ENCODE peak calls at places on chromosome 4, in seven cellular contexts. W is stomach, M is H1, A is ovary, Z is uterus, L is right lobe of liver, N is esophagus muscularis mucosa. S is an unnamed sample.

GRCh38 chr4:13547563-13548041 is 3.3 kb upstream of the NKX3-2 start:
- DNase-seq in W (no peak), M (peak), A (no peak), Z (no peak), L (no peak), N (no peak), S (peak)

GRCh38 chr4:143382539-143382938 is 45.9 kb downstream of the GAB1 start:
- DNase-seq in W (no peak), M (no peak), A (no peak), Z (no peak), L (no peak), N (no peak), S (no peak)

GRCh38 chr4:88788424-88788823 is 90.8 kb upstream of the NAP1L5 start:
- DNase-seq in W (no peak), M (no peak), A (no peak), Z (no peak), L (no peak), N (no peak), S (no peak)

GRCh38 chr4:169604131-169604900 is 8.1 kb downstream of the NEK1 start:
- DNase-seq in W (no peak), M (no peak), A (no peak), Z (no peak), L (no peak), N (no peak), S (peak)

GRCh38 chr4:123419885-123420743 is 23.5 kb downstream of the SPRY1 start:
- DNase-seq in W (no peak), M (no peak), A (no peak), Z (no peak), L (no peak), N (no peak), S (no peak)

GRCh38 chr4:8876982-8877779 is 5.5 kb upstream of the HMX1 start:
- DNase-seq in W (no peak), M (peak), A (no peak), Z (no peak), L (no peak), N (no peak), S (no peak)

GRCh38 chr4:113080050-113080449 is 30.6 kb downstream of the ANK2 start:
- DNase-seq in W (no peak), M (no peak), A (no peak), Z (no peak), L (no peak), N (no peak), S (no peak)

GRCh38 chr4:162891788-162892707 is 274.6 kb downstream of the NAF1 start:
- DNase-seq in W (no peak), M (no peak), A (no peak), Z (no peak), L (no peak), N (no peak), S (peak)

GRCh38 chr4:154349829-154350228 is 141.8 kb downstream of the DCHS2 start:
- DNase-seq in W (no peak), M (no peak), A (no peak), Z (no peak), L (no peak), N (no peak), S (no peak)

GRCh38 chr4:127586922-127587571 is 45.7 kb upstream of the INTU start:
- DNase-seq in W (no peak), M (no peak), A (no peak), Z (no peak), L (no peak), N (no peak), S (peak)

GRCh38 chr4:27714073-27714472 is 853.4 kb downstream of the STIM2 start:
- DNase-seq in W (no peak), M (no peak), A (no peak), Z (no peak), L (no peak), N (no peak), S (no peak)

GRCh38 chr4:159006202-159006601 is 96.7 kb upstream of the RAPGEF2 start:
- DNase-seq in W (no peak), M (no peak), A (no peak), Z (no peak), L (no peak), N (no peak), S (no peak)

GRCh38 chr4:56817840-56818491 is 3.5 kb downstream of the SPINK2 start:
- DNase-seq in W (no peak), M (no peak), A (no peak), Z (no peak), L (no peak), N (no peak), S (no peak)

GRCh38 chr4:150140774-150141400 is 62.6 kb downstream of the DCLK2 start:
- DNase-seq in W (no peak), M (no peak), A (no peak), Z (no peak), L (no peak), N (no peak), S (no peak)

GRCh38 chr4:95193391-95194224 is 355.2 kb downstream of the UNC5C start:
- DNase-seq in W (no peak), M (no peak), A (no peak), Z (no peak), L (no peak), N (peak), S (no peak)

GRCh38 chr4:82561745-82562552 is at the start of gene TMEM150C:
- DNase-seq in W (no peak), M (peak), A (peak), Z (no peak), L (peak), N (peak), S (peak)

GRCh38 chr4:89752932-89753598 is 83.9 kb downstream of the SNCA start:
- DNase-seq in W (no peak), M (no peak), A (peak), Z (peak), L (no peak), N (no peak), S (no peak)

GRCh38 chr4:56863441-56864129 is 42.1 kb upstream of the SPINK2 start:
- DNase-seq in W (no peak), M (no peak), A (no peak), Z (no peak), L (no peak), N (no peak), S (peak)

GRCh38 chr4:16205298-16206164 is 20.7 kb downstream of the TAPT1 start:
- DNase-seq in W (no peak), M (no peak), A (no peak), Z (no peak), L (no peak), N (no peak), S (peak)

GRCh38 chr4:42703776-42704175 is 46.9 kb upstream of the ATP8A1 start:
- DNase-seq in W (no peak), M (no peak), A (no peak), Z (no peak), L (no peak), N (no peak), S (no peak)

GRCh38 chr4:182885738-182886077 is 31.5 kb downstream of the DCTD start:
- DNase-seq in W (no peak), M (no peak), A (no peak), Z (no peak), L (no peak), N (no peak), S (no peak)

GRCh38 chr4:107862658-107863057 is 37.9 kb downstream of the SGMS2 start:
- DNase-seq in W (peak), M (no peak), A (no peak), Z (no peak), L (no peak), N (no peak), S (no peak)

GRCh38 chr4:8439168-8439567 is 1.4 kb downstream of the ACOX3 start:
- DNase-seq in W (no peak), M (no peak), A (peak), Z (no peak), L (no peak), N (no peak), S (no peak)

GRCh38 chr4:18077808-18078207 is 56.3 kb upstream of the LCORL start:
- DNase-seq in W (no peak), M (no peak), A (no peak), Z (no peak), L (no peak), N (no peak), S (no peak)

GRCh38 chr4:113547487-113548042 is 214.0 kb downstream of the CAMK2D start:
- DNase-seq in W (peak), M (peak), A (peak), Z (peak), L (peak), N (peak), S (peak)

GRCh38 chr4:113495790-113496189 is 265.7 kb downstream of the CAMK2D start:
- DNase-seq in W (no peak), M (no peak), A (no peak), Z (no peak), L (no peak), N (no peak), S (no peak)

GRCh38 chr4:143355540-143356217 is 19.0 kb downstream of the GAB1 start:
- DNase-seq in W (no peak), M (no peak), A (no peak), Z (no peak), L (no peak), N (no peak), S (no peak)

GRCh38 chr4:148205481-148205880 is 236.7 kb downstream of the NR3C2 start:
- DNase-seq in W (no peak), M (no peak), A (no peak), Z (no peak), L (no peak), N (no peak), S (no peak)

DNA sequence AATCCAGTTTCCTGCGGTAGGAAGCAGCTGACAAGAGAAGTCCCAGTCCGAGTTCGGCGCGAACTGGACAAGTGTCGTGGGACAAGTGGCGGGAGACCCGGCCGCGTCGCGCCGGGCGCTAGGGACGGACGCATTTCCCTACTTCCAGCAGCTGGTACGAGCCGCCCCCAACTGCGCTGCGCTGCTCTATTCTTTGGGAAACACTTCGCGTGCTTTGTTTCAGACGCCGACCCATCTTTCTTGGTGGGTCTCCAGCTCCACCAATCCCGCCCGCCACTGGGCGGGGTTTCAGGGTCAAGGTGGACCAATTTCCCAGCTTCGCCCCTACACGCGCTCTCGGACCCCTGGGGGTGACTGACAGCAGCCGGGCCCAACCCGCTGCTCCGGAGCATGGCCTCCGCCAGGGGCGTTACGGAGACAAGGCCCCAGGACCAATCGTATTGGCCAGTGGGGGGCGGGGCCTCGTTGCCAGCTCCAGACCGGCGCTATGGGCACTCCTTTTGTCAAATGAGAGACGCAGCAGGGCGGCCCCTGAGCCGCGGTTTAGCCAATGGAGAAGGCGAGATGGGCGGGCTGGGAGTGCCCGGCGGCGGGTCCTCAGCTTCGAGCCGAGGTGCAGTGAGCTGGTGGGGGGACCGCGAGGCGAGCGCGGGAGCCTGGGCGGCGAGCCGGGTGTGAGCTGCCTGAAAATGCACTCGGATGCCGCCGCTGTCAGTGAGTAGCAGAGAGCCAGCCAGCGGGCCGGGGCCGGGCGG is at the start of gene DCUN1D4:
- DNase-seq in W (peak), M (peak), A (peak), Z (peak), L (peak), N (peak), S (peak)
- TF ChIP-seq POLR2A in W (peak), M (peak), A (peak), Z (peak), L (peak), N (peak), S (peak)

DNA sequence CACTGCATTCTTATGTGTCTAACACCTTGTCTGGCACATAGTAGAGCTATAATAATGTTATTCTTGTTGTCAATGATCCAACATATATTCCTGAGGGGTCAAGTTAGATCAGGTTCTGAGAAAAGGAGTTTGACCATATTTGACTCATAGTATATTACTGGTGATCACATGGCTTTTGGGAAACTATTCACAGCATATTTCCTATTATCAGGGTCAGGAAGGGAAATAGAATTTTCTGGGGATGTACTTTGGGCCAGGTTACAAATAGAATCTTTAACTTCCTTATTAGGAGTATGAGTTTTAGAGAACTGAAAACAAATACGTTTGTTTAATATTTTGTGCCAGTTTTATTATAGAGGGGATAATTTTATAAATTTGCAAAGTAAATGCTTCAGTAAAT is 11.6 kb downstream of the IL15 start:
- DNase-seq in W (no peak), M (no peak), A (no peak), Z (no peak), L (no peak), N (no peak), S (no peak)
- TF ChIP-seq CTCF in W (no peak), M (no peak), A (no peak), Z (no peak), L (no peak), N (no peak), S (no peak)

DNA sequence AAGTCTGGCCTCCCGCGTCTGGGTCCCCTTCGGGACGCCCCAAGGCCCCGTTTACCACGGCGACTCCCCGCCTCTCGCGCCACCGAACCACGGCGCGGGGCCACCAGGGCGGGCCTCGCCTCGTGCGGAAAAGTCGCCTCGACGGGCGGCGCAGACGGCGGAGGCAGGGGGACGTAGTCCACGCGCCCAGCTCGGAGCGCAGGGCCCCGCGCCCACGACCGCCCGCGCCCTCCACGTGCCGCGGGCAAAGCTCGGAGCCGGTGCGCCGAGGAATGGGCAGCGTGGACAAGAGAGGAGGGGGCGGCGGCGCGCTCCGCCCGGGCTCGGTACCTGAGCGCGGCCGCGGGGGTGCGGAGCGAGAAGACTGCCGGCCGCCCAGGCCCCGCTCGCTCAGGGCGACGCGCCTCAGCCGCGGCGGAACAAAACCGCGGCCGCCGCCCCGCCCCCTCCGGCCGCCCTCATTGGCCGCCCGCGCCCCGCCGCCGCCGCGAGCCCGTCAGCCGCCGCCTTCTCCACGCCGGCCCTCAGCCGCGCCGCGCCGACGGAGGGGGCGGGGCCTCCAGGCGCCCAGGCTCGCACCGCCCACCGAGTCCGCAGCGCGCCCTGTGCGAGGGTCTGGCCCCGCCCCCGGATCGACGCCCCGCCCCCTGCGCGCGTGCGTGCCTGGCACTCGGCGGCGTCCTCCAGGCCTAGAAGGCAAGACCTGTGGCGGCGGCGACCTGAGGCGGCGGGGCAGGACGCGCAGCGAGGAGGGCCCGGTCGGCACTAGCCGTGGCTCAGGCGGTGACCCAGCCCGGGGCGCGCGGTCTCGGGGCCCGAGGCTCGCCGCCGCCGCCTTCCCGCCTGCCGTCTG is at the start of gene FAM53A:
- DNase-seq in W (peak), M (peak), A (peak), Z (peak), L (peak), N (peak), S (peak)
- TF ChIP-seq POLR2A in W (no peak), M (no peak), A (peak), Z (peak), L (peak), N (no peak), S (peak)

GRCh38 chr4:55507612-55508011 is 39.1 kb downstream of the CLOCK start:
- DNase-seq in W (no peak), M (no peak), A (no peak), Z (no peak), L (no peak), N (no peak), S (no peak)

GRCh38 chr4:55512077-55512476 is 34.6 kb downstream of the CLOCK start:
- DNase-seq in W (no peak), M (no peak), A (no peak), Z (no peak), L (no peak), N (no peak), S (no peak)

GRCh38 chr4:55510685-55511084 is 36.0 kb downstream of the CLOCK start:
- DNase-seq in W (no peak), M (no peak), A (no peak), Z (no peak), L (no peak), N (no peak), S (no peak)

GRCh38 chr4:55512922-55513571 is 33.7 kb downstream of the CLOCK start:
- DNase-seq in W (no peak), M (no peak), A (no peak), Z (no peak), L (no peak), N (no peak), S (no peak)

GRCh38 chr4:55509272-55509671 is 37.4 kb downstream of the CLOCK start:
- DNase-seq in W (no peak), M (no peak), A (no peak), Z (no peak), L (no peak), N (no peak), S (no peak)
- TF ChIP-seq CTCF in W (no peak), M (no peak), A (no peak), Z (no peak), L (no peak), N (no peak), S (no peak)

GRCh38 chr4:3483471-3483921 is 20.4 kb downstream of the DOK7 start:
- DNase-seq in W (no peak), M (no peak), A (no peak), Z (no peak), L (no peak), N (no peak), S (no peak)
- TF ChIP-seq POLR2A in W (no peak), M (no peak), A (no peak), Z (no peak), L (no peak), N (no peak), S (no peak)